ENCODE peak calls at places on chromosome 15, in four cellular contexts. One of them, this sample, is unnamed.

GRCh38 chr15:40471778-40472130 is 970 bp downstream of the CHST14 start:
- DNase-seq in NCI-H2029 treated with DMSO at 0.1 percent for 48 hours: no peak
- DNase-seq in PC-9: peak
- DNase-seq in mammary epithelial cell: no peak
- DNase-seq in this sample: no peak

GRCh38 chr15:87562203-87562602 is 694.3 kb downstream of the NTRK3 start:
- DNase-seq in NCI-H2029 treated with DMSO at 0.1 percent for 48 hours: no peak
- DNase-seq in PC-9: no peak
- DNase-seq in mammary epithelial cell: no peak
- DNase-seq in this sample: no peak

GRCh38 chr15:48641416-48641815 is 4.1 kb downstream of the FBN1 start:
- DNase-seq in NCI-H2029 treated with DMSO at 0.1 percent for 48 hours: no peak
- DNase-seq in PC-9: no peak
- DNase-seq in mammary epithelial cell: peak
- DNase-seq in this sample: peak

GRCh38 chr15:38367476-38367875 is 86.5 kb upstream of the FAM98B start:
- DNase-seq in NCI-H2029 treated with DMSO at 0.1 percent for 48 hours: no peak
- DNase-seq in PC-9: no peak
- DNase-seq in mammary epithelial cell: no peak
- DNase-seq in this sample: no peak

GRCh38 chr15:68304611-68305337 is 27.2 kb downstream of the FEM1B start:
- DNase-seq in NCI-H2029 treated with DMSO at 0.1 percent for 48 hours: no peak
- DNase-seq in PC-9: no peak
- DNase-seq in mammary epithelial cell: peak
- DNase-seq in this sample: no peak

GRCh38 chr15:62899090-62899493 is 143.5 kb upstream of the TPM1 start:
- DNase-seq in NCI-H2029 treated with DMSO at 0.1 percent for 48 hours: no peak
- DNase-seq in PC-9: peak
- DNase-seq in mammary epithelial cell: no peak
- DNase-seq in this sample: peak

GRCh38 chr15:25671132-25671531 is 192.0 kb downstream of the ATP10A start:
- DNase-seq in NCI-H2029 treated with DMSO at 0.1 percent for 48 hours: no peak
- DNase-seq in PC-9: no peak
- DNase-seq in mammary epithelial cell: no peak
- DNase-seq in this sample: no peak

GRCh38 chr15:96225642-96226259 is 104.7 kb upstream of the NR2F2 start:
- DNase-seq in NCI-H2029 treated with DMSO at 0.1 percent for 48 hours: no peak
- DNase-seq in PC-9: peak
- DNase-seq in mammary epithelial cell: peak
- DNase-seq in this sample: peak

GRCh38 chr15:63514533-63514943 is 10.1 kb downstream of the USP3 start:
- DNase-seq in NCI-H2029 treated with DMSO at 0.1 percent for 48 hours: no peak
- DNase-seq in PC-9: no peak
- DNase-seq in mammary epithelial cell: peak
- DNase-seq in this sample: peak

GRCh38 chr15:36953346-36953745 is 147.0 kb downstream of the MEIS2 start:
- DNase-seq in NCI-H2029 treated with DMSO at 0.1 percent for 48 hours: no peak
- DNase-seq in PC-9: no peak
- DNase-seq in mammary epithelial cell: no peak
- DNase-seq in this sample: no peak

GRCh38 chr15:78046796-78047341 is 30.6 kb downstream of the TBC1D2B start:
- DNase-seq in NCI-H2029 treated with DMSO at 0.1 percent for 48 hours: no peak
- DNase-seq in PC-9: no peak
- DNase-seq in mammary epithelial cell: peak
- DNase-seq in this sample: peak

GRCh38 chr15:58352026-58352929 is 79.5 kb upstream of the LIPC start:
- DNase-seq in NCI-H2029 treated with DMSO at 0.1 percent for 48 hours: no peak
- DNase-seq in PC-9: no peak
- DNase-seq in mammary epithelial cell: no peak
- DNase-seq in this sample: no peak

GRCh38 chr15:80836223-80836622 is 57.1 kb downstream of the CEMIP start:
- DNase-seq in NCI-H2029 treated with DMSO at 0.1 percent for 48 hours: no peak
- DNase-seq in PC-9: no peak
- DNase-seq in mammary epithelial cell: no peak
- DNase-seq in this sample: no peak

GRCh38 chr15:22229971-22230815 is 149.9 kb downstream of the OR4M2 start:
- DNase-seq in NCI-H2029 treated with DMSO at 0.1 percent for 48 hours: no peak
- DNase-seq in PC-9: no peak
- DNase-seq in mammary epithelial cell: no peak
- DNase-seq in this sample: peak

This sample was measured in MCF 10A.